ENCODE peak calls at places on chromosomes 13 and 19, in four cellular contexts. E, I, N and W are unnamed samples.

GRCh38 chr13:41603917-41604316 is 146.6 kb downstream of the RGCC start:
- DNase-seq in E (no peak), I (peak), N (no peak), W (no peak)

GRCh38 chr13:27712421-27712820 is 79.9 kb upstream of the GSX1 start:
- DNase-seq in E (no peak), I (peak), N (no peak), W (no peak)

GRCh38 chr19:28217064-28217463 is 995.9 kb downstream of the UQCRFS1 start:
- DNase-seq in E (no peak), I (no peak), N (no peak), W (peak)

GRCh38 chr19:6216996-6217751 is 62.6 kb downstream of the MLLT1 start:
- DNase-seq in E (no peak), I (peak), N (peak), W (no peak)

GRCh38 chr13:66532146-66532545 is 698.0 kb downstream of the PCDH9 start:
- DNase-seq in E (no peak), I (peak), N (no peak), W (no peak)

GRCh38 chr13:44404261-44405139 is 30.9 kb downstream of the SERP2 start:
- DNase-seq in E (no peak), I (no peak), N (no peak), W (no peak)

GRCh38 chr13:79404361-79404760 is 1.7 kb downstream of the RBM26 start:
- DNase-seq in E (no peak), I (no peak), N (no peak), W (no peak)

GRCh38 chr19:2691951-2692350 is 10.5 kb downstream of the GNG7 start:
- DNase-seq in E (no peak), I (no peak), N (no peak), W (no peak)

GRCh38 chr19:21947775-21948174 is 63.0 kb downstream of the ZNF208 start:
- DNase-seq in E (no peak), I (no peak), N (no peak), W (peak)

GRCh38 chr19:1591421-1592022 is 1.1 kb downstream of the MBD3 start:
- DNase-seq in E (no peak), I (no peak), N (no peak), W (no peak)

GRCh38 chr13:98454389-98454881 is 122.5 kb downstream of the STK24 start:
- DNase-seq in E (no peak), I (peak), N (no peak), W (no peak)

GRCh38 chr13:49627831-49628652 is at the start of gene ARL11:
- DNase-seq in E (no peak), I (no peak), N (peak), W (peak)

GRCh38 chr19:45522010-45522941 is 15.0 kb downstream of the VASP start:
- DNase-seq in E (no peak), I (no peak), N (no peak), W (no peak)

GRCh38 chr19:6725513-6726231 is 5.2 kb upstream of the C3 start:
- DNase-seq in E (no peak), I (no peak), N (no peak), W (no peak)